ENCODE peak calls at places on chromosomes 7 and 10, in ten cellular contexts. Y is thoracic aorta; K is spleen; R is GM23248; L is fibroblast of lung; J is naive thymus-derived CD4-positive, alpha-beta T cell; H is colonic mucosa; M is right lobe of liver; X is left ventricle myocardium inferior; D is endodermal cell. E is an unnamed sample. For H3K4me1, the result is how much of the 10 kb centered on the place peaks cover.

GRCh38 chr10:13942030-13942429 is 355.3 kb downstream of the PRPF18 start:
- DNase-seq in D (no peak), M (no peak), R (no peak), L (no peak), J (no peak), K (no peak), Y (no peak), H (no peak), X (no peak), E (no peak)

GRCh38 chr7:92028226-92028625 is 87.6 kb downstream of the AKAP9 start:
- DNase-seq in M (no peak), D (no peak), K (no peak), Y (no peak), J (no peak), H (no peak), R (no peak), X (no peak), L (no peak), E (no peak)

GRCh38 chr7:113796557-113796956 is 122.3 kb downstream of the PPP1R3A start:
- DNase-seq in K (no peak), L (peak), H (no peak), M (no peak), J (no peak), R (peak), D (no peak), Y (no peak), X (no peak), E (peak)

GRCh38 chr7:77393261-77393660 is 22.9 kb downstream of the GSAP start:
- DNase-seq in K (no peak), J (no peak), L (no peak), R (peak), X (no peak), Y (no peak), D (no peak), M (no peak), H (no peak), E (no peak)

GRCh38 chr10:18140149-18140956 is at the start of gene CACNB2:
- DNase-seq in M (peak), L (peak), Y (no peak), K (no peak), H (peak), X (peak), D (peak), R (peak), J (no peak), E (peak)

GRCh38 chr10:88059176-88059575 is 195.8 kb downstream of the PTEN start:
- DNase-seq in R (no peak), J (no peak), M (no peak), X (no peak), L (no peak), D (no peak), K (no peak), Y (no peak), H (no peak), E (no peak)

GRCh38 chr7:1225462-1226154 is 7.1 kb upstream of the UNCX start:
- DNase-seq in H (peak), Y (no peak), J (peak), M (no peak), L (no peak), R (peak), D (peak), X (no peak), K (no peak), E (no peak)

GRCh38 chr10:97065686-97066679 is 119.8 kb downstream of the SLIT1 start:
- DNase-seq in X (no peak), D (peak), J (no peak), M (no peak), Y (no peak), H (no peak), L (no peak), R (no peak), K (peak), E (no peak)

GRCh38 chr10:118607768-118608354 is 12.4 kb upstream of the PRLHR start:
- DNase-seq in J (no peak), H (no peak), Y (no peak), R (no peak), X (no peak), M (no peak), D (no peak), K (no peak), L (no peak), E (no peak)

GRCh38 chr10:103168436-103168835 is 24.6 kb downstream of the NT5C2 start:
- DNase-seq in J (no peak), X (no peak), H (no peak), D (no peak), L (peak), M (no peak), R (peak), K (no peak), Y (no peak), E (no peak)

GRCh38 chr10:43120948-43121290 is 17.3 kb upstream of the CSGALNACT2 start:
- DNase-seq in H (no peak), D (no peak), Y (no peak), J (peak), K (peak), X (no peak), R (no peak), L (peak), M (no peak), E (no peak)

GRCh38 chr7:117975436-117975835 is 102.2 kb upstream of the CTTNBP2 start:
- DNase-seq in H (no peak), D (no peak), L (no peak), Y (no peak), J (no peak), K (no peak), R (no peak), X (no peak), M (no peak), E (peak)

GRCh38 chr10:77321868-77322267 is 315.7 kb downstream of the KCNMA1 start:
- DNase-seq in L (peak), J (no peak), M (no peak), H (no peak), K (no peak), X (no peak), R (peak), D (no peak), Y (no peak), E (no peak)

GRCh38 chr7:50207682-50208255 is 96.7 kb upstream of the IKZF1 start:
- DNase-seq in J (no peak), L (no peak), Y (no peak), K (peak), X (peak), R (no peak), D (peak), M (no peak), H (no peak), E (no peak)
- H3K4me1 ChIP-seq in J (under half), L (under half), Y (under half), K (half or more), X (under half), R (under half), D (under half), M (under half), H (under half), E (under half)

GRCh38 chr10:33537066-33537465 is 202.6 kb upstream of the NRP1 start:
- DNase-seq in M (no peak), L (peak), Y (no peak), J (no peak), R (peak), K (no peak), D (no peak), X (no peak), H (no peak), E (no peak)

GRCh38 chr10:33546031-33546430 is 211.6 kb upstream of the NRP1 start:
- DNase-seq in Y (no peak), X (no peak), L (no peak), K (no peak), D (no peak), J (no peak), R (no peak), M (no peak), H (no peak), E (no peak)

GRCh38 chr10:33539137-33539536 is 204.7 kb upstream of the NRP1 start:
- DNase-seq in J (no peak), X (no peak), L (no peak), R (no peak), D (no peak), M (no peak), K (no peak), H (no peak), Y (no peak), E (no peak)

GRCh38 chr10:33547976-33548375 is 213.5 kb upstream of the NRP1 start:
- DNase-seq in D (no peak), M (no peak), Y (no peak), K (no peak), R (no peak), J (no peak), L (no peak), H (no peak), X (no peak), E (no peak)

GRCh38 chr10:33542747-33543505 is 208.5 kb upstream of the NRP1 start:
- DNase-seq in Y (no peak), X (no peak), J (no peak), R (peak), M (no peak), L (peak), K (no peak), D (no peak), H (no peak), E (no peak)
- H3K27ac ChIP-seq in Y (no peak), X (no peak), J (no peak), R (peak), M (no peak), L (no peak), K (no peak), D (no peak), H (no peak), E (no peak)

DNA sequence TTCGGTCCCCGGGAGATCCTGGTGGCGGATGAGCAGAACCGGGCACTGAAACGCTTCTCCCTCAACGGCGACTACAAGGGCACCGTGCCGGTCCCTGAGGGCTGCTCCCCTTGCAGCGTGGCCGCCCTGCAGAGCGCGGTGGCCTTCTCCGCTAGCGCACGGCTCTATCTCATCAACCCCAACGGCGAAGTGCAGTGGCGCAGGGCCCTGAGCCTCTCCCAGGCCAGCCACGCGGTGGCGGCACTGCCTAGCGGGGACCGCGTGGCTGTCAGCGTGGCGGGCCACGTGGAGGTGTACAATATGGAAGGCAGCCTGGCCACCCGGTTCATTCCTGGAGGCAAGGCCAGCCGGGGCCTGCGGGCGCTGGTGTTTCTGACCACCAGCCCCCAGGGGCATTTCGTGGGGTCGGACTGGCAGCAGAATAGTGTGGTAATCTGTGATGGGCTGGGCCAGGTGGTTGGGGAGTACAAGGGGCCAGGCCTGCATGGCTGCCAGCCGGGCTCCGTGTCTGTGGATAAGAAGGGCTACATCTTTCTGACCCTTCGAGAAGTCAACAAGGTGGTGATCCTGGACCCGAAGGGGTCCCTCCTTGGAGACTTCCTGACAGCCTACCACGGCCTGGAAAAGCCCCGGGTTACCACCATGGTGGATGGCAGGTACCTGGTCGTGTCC is 3.7 kb downstream of the TRIM56 start:
- DNase-seq in D (no peak), Y (no peak), L (no peak), J (no peak), X (no peak), M (no peak), K (no peak), R (no peak), H (no peak), E (no peak)
- H3K4me1 ChIP-seq in D (under half), Y (under half), L (under half), J (under half), X (half or more), M (under half), K (half or more), R (under half), H (under half), E (under half)

DNA sequence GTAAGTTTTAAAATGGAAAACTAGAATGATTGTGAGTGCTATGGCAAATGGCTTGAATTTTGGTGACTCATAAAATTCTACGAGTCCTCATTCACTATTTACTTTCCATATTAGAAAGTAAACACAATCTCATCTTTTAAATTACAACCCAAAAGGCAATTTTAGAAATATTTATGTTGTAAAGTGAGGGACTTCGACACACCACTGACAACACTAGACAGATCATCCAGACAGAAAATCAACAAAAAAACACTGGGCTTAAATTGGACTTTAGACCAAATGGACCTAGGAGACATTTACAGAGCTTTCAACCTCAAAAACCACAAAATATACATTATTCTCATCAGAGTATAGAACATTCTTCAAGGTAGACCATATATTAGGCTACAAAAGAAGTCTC is 30.1 kb downstream of the ZNF277 start:
- DNase-seq in H (no peak), Y (no peak), J (no peak), M (no peak), D (no peak), L (no peak), R (no peak), K (no peak), X (no peak), E (no peak)
- H3K27ac ChIP-seq in H (no peak), Y (no peak), J (no peak), M (no peak), D (no peak), L (no peak), R (no peak), K (no peak), X (no peak), E (no peak)

GRCh38 chr10:62917475-62918238 is 101.5 kb upstream of the EGR2 start:
- DNase-seq in Y (no peak), M (no peak), L (no peak), X (no peak), K (no peak), D (no peak), J (no peak), H (no peak), R (no peak), E (no peak)
- H3K4me1 ChIP-seq in Y (under half), M (under half), L (under half), X (under half), K (under half), D (under half), J (under half), H (under half), R (under half), E (under half)

GRCh38 chr7:24827589-24827988 is 70.3 kb upstream of the GSDME start:
- DNase-seq in M (no peak), Y (no peak), R (peak), H (no peak), K (no peak), X (no peak), J (no peak), D (no peak), L (peak), E (no peak)

GRCh38 chr7:24829787-24830186 is 72.5 kb upstream of the GSDME start:
- DNase-seq in R (peak), K (no peak), H (no peak), J (no peak), M (no peak), X (no peak), D (no peak), L (peak), Y (no peak), E (no peak)

GRCh38 chr7:24830440-24831050 is 73.3 kb upstream of the GSDME start:
- DNase-seq in D (no peak), X (no peak), K (no peak), H (no peak), M (no peak), J (no peak), R (no peak), Y (no peak), L (no peak), E (no peak)

GRCh38 chr7:24827027-24827426 is 69.8 kb upstream of the GSDME start:
- DNase-seq in Y (no peak), M (no peak), R (no peak), X (no peak), K (no peak), L (no peak), J (no peak), H (no peak), D (no peak), E (no peak)

DNA sequence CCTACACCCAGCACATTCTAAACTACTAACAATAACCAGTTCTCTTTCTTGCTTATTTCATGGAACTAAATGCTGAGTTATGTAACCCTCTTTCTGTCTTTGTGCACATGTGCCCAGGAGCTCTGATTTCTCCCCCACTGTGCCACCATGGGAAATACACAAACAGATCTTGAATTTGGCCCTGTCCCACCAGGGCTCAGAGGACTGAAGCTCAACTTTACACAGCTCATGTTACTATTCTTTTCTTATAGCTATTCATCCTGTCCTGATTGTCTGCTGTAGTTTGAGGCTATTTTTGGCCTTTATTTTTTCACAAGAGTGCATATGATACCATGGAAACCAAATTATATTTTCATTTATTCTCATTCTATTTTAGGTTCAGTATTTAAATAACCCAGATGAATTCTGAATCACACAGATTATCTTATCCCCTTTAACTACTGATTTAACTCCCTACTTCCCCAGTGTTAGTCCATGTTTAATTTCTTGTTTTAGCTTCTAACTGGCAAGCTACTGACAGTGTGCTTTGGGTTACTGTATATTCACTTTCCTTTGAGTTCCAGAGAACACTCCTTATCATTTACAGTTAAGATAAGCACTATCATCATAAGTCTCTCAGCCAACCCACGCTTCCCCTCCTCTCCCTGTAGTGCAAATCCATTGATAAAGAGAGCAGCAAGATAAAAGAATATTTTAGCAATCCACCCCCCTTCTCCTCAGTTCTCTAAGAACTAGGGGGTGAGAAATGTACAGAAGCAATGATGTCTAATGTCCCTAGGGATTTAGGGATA is 71.8 kb upstream of the GSDME start:
- DNase-seq in D (no peak), H (no peak), X (no peak), R (no peak), L (peak), J (no peak), Y (no peak), K (no peak), M (no peak), E (peak)
- H3K27ac ChIP-seq in D (no peak), H (no peak), X (peak), R (no peak), L (no peak), J (no peak), Y (no peak), K (no peak), M (no peak), E (no peak)

GRCh38 chr7:55537458-55537825 is 34.9 kb downstream of the VOPP1 start:
- DNase-seq in H (no peak), M (no peak), Y (no peak), X (no peak), L (no peak), D (no peak), J (no peak), K (no peak), R (no peak), E (no peak)
- H3K4me1 ChIP-seq in H (under half), M (under half), Y (under half), X (half or more), L (under half), D (under half), J (half or more), K (half or more), R (under half), E (under half)

GRCh38 chr7:23205861-23206510 is 24.1 kb downstream of the NUP42 start:
- DNase-seq in K (no peak), R (no peak), J (no peak), Y (no peak), L (peak), X (no peak), M (peak), H (no peak), D (no peak), E (no peak)

GRCh38 chr7:23207029-23207428 is 25.2 kb downstream of the NUP42 start:
- DNase-seq in J (no peak), K (no peak), L (no peak), H (no peak), X (no peak), Y (no peak), D (no peak), R (no peak), M (no peak), E (no peak)

GRCh38 chr7:23210502-23210901 is 28.7 kb downstream of the NUP42 start:
- DNase-seq in M (no peak), J (no peak), K (no peak), H (no peak), D (no peak), X (no peak), R (no peak), Y (no peak), L (no peak), E (no peak)

GRCh38 chr7:23204241-23204640 is 22.4 kb downstream of the NUP42 start:
- DNase-seq in D (no peak), Y (no peak), J (no peak), M (no peak), R (no peak), L (no peak), H (no peak), X (no peak), K (no peak), E (no peak)

GRCh38 chr7:23206511-23206867 is 24.6 kb downstream of the NUP42 start:
- DNase-seq in L (no peak), H (no peak), X (no peak), J (no peak), R (no peak), Y (no peak), M (no peak), D (no peak), K (no peak), E (no peak)
- H3K27ac ChIP-seq in L (no peak), H (no peak), X (peak), J (peak), R (no peak), Y (no peak), M (no peak), D (no peak), K (no peak), E (no peak)